ENCODE peak calls at places on chromosomes 2 and 18, in eight cellular contexts. One of them, this sample, is unnamed.

GRCh38 chr2:10720306-10720705 is 1.1 kb upstream of the ATP6V1C2 start:
- DNase-seq in AG20443: no peak
- DNase-seq in activated CD4-positive, alpha-beta T cell treated with anti-CD3 and anti-CD28 coated beads, Interleukin-2, amount 10 ng/mL, durations not matched to agents 7 days and 5 days: no peak
- DNase-seq in GM12891: no peak
- DNase-seq in lower lobe of right lung: no peak
- DNase-seq in amygdala: no peak
- DNase-seq in WTC11: no peak
- DNase-seq in EL: no peak
- DNase-seq in this sample: no peak

GRCh38 chr2:219689676-219690628 is 62.5 kb downstream of the SLC4A3 start:
- DNase-seq in amygdala: peak
- DNase-seq in EL: peak
- DNase-seq in WTC11: peak
- DNase-seq in AG20443: peak
- DNase-seq in GM12891: peak
- DNase-seq in activated CD4-positive, alpha-beta T cell treated with anti-CD3 and anti-CD28 coated beads, Interleukin-2, amount 10 ng/mL, durations not matched to agents 7 days and 5 days: peak
- DNase-seq in lower lobe of right lung: no peak
- DNase-seq in this sample: peak

GRCh38 chr2:127187081-127187775 is 32.9 kb downstream of the CYP27C1 start:
- DNase-seq in GM12891: no peak
- DNase-seq in amygdala: no peak
- DNase-seq in AG20443: no peak
- DNase-seq in lower lobe of right lung: no peak
- DNase-seq in EL: no peak
- DNase-seq in activated CD4-positive, alpha-beta T cell treated with anti-CD3 and anti-CD28 coated beads, Interleukin-2, amount 10 ng/mL, durations not matched to agents 7 days and 5 days: no peak
- DNase-seq in WTC11: no peak
- DNase-seq in this sample: no peak

GRCh38 chr2:1811971-1812350 is 67.6 kb upstream of the PXDN start:
- DNase-seq in WTC11: no peak
- DNase-seq in AG20443: no peak
- DNase-seq in activated CD4-positive, alpha-beta T cell treated with anti-CD3 and anti-CD28 coated beads, Interleukin-2, amount 10 ng/mL, durations not matched to agents 7 days and 5 days: no peak
- DNase-seq in EL: no peak
- DNase-seq in GM12891: no peak
- DNase-seq in amygdala: no peak
- DNase-seq in lower lobe of right lung: no peak
- DNase-seq in this sample: no peak

GRCh38 chr2:72993585-72994280 is 76.4 kb downstream of the EMX1 start:
- DNase-seq in lower lobe of right lung: no peak
- DNase-seq in EL: no peak
- DNase-seq in AG20443: no peak
- DNase-seq in GM12891: no peak
- DNase-seq in WTC11: no peak
- DNase-seq in activated CD4-positive, alpha-beta T cell treated with anti-CD3 and anti-CD28 coated beads, Interleukin-2, amount 10 ng/mL, durations not matched to agents 7 days and 5 days: no peak
- DNase-seq in amygdala: no peak
- DNase-seq in this sample: no peak

GRCh38 chr2:10864888-10865551 is 46.7 kb upstream of the KCNF1 start:
- DNase-seq in amygdala: no peak
- DNase-seq in AG20443: no peak
- DNase-seq in EL: no peak
- DNase-seq in lower lobe of right lung: no peak
- DNase-seq in activated CD4-positive, alpha-beta T cell treated with anti-CD3 and anti-CD28 coated beads, Interleukin-2, amount 10 ng/mL, durations not matched to agents 7 days and 5 days: peak
- DNase-seq in WTC11: no peak
- DNase-seq in GM12891: peak
- DNase-seq in this sample: peak

GRCh38 chr2:199303814-199304213 is 153.9 kb downstream of the SATB2 start:
- DNase-seq in WTC11: no peak
- DNase-seq in activated CD4-positive, alpha-beta T cell treated with anti-CD3 and anti-CD28 coated beads, Interleukin-2, amount 10 ng/mL, durations not matched to agents 7 days and 5 days: no peak
- DNase-seq in EL: peak
- DNase-seq in GM12891: no peak
- DNase-seq in lower lobe of right lung: no peak
- DNase-seq in AG20443: peak
- DNase-seq in amygdala: no peak
- DNase-seq in this sample: no peak

GRCh38 chr2:74648009-74648443 is at the start of gene M1AP:
- DNase-seq in AG20443: peak
- DNase-seq in lower lobe of right lung: no peak
- DNase-seq in activated CD4-positive, alpha-beta T cell treated with anti-CD3 and anti-CD28 coated beads, Interleukin-2, amount 10 ng/mL, durations not matched to agents 7 days and 5 days: no peak
- DNase-seq in amygdala: no peak
- DNase-seq in GM12891: no peak
- DNase-seq in EL: no peak
- DNase-seq in WTC11: peak
- DNase-seq in this sample: no peak

GRCh38 chr2:9091819-9092218 is 88.3 kb upstream of the MBOAT2 start:
- DNase-seq in GM12891: no peak
- DNase-seq in WTC11: no peak
- DNase-seq in amygdala: no peak
- DNase-seq in activated CD4-positive, alpha-beta T cell treated with anti-CD3 and anti-CD28 coated beads, Interleukin-2, amount 10 ng/mL, durations not matched to agents 7 days and 5 days: no peak
- DNase-seq in AG20443: no peak
- DNase-seq in lower lobe of right lung: no peak
- DNase-seq in EL: peak
- DNase-seq in this sample: no peak

GRCh38 chr2:239386872-239387445 is 13.9 kb downstream of the HDAC4 start:
- DNase-seq in EL: no peak
- DNase-seq in amygdala: no peak
- DNase-seq in AG20443: no peak
- DNase-seq in WTC11: no peak
- DNase-seq in lower lobe of right lung: peak
- DNase-seq in activated CD4-positive, alpha-beta T cell treated with anti-CD3 and anti-CD28 coated beads, Interleukin-2, amount 10 ng/mL, durations not matched to agents 7 days and 5 days: no peak
- DNase-seq in GM12891: no peak
- DNase-seq in this sample: no peak

GRCh38 chr2:127358044-127358443 is 29.7 kb downstream of the MAP3K2 start:
- DNase-seq in GM12891: no peak
- DNase-seq in EL: no peak
- DNase-seq in lower lobe of right lung: no peak
- DNase-seq in amygdala: no peak
- DNase-seq in activated CD4-positive, alpha-beta T cell treated with anti-CD3 and anti-CD28 coated beads, Interleukin-2, amount 10 ng/mL, durations not matched to agents 7 days and 5 days: no peak
- DNase-seq in AG20443: no peak
- DNase-seq in WTC11: no peak
- DNase-seq in this sample: no peak

GRCh38 chr18:31042391-31043181 is at the start of gene DSC3:
- DNase-seq in amygdala: no peak
- DNase-seq in GM12891: no peak
- DNase-seq in WTC11: peak
- DNase-seq in AG20443: peak
- DNase-seq in EL: no peak
- DNase-seq in activated CD4-positive, alpha-beta T cell treated with anti-CD3 and anti-CD28 coated beads, Interleukin-2, amount 10 ng/mL, durations not matched to agents 7 days and 5 days: no peak
- DNase-seq in lower lobe of right lung: peak
- DNase-seq in this sample: no peak

GRCh38 chr2:127051116-127051779 is 55.7 kb downstream of the BIN1 start:
- DNase-seq in activated CD4-positive, alpha-beta T cell treated with anti-CD3 and anti-CD28 coated beads, Interleukin-2, amount 10 ng/mL, durations not matched to agents 7 days and 5 days: no peak
- DNase-seq in EL: no peak
- DNase-seq in lower lobe of right lung: peak
- DNase-seq in GM12891: peak
- DNase-seq in AG20443: no peak
- DNase-seq in WTC11: peak
- DNase-seq in amygdala: peak
- DNase-seq in this sample: no peak

GRCh38 chr2:158841839-158842238 is 46.7 kb downstream of the DAPL1 start:
- DNase-seq in activated CD4-positive, alpha-beta T cell treated with anti-CD3 and anti-CD28 coated beads, Interleukin-2, amount 10 ng/mL, durations not matched to agents 7 days and 5 days: no peak
- DNase-seq in EL: no peak
- DNase-seq in WTC11: no peak
- DNase-seq in amygdala: no peak
- DNase-seq in lower lobe of right lung: no peak
- DNase-seq in GM12891: no peak
- DNase-seq in AG20443: peak
- DNase-seq in this sample: no peak

GRCh38 chr2:202762546-202762945 is 109.0 kb downstream of the ICA1L start:
- DNase-seq in AG20443: no peak
- DNase-seq in amygdala: no peak
- DNase-seq in lower lobe of right lung: no peak
- DNase-seq in GM12891: no peak
- DNase-seq in EL: no peak
- DNase-seq in WTC11: no peak
- DNase-seq in activated CD4-positive, alpha-beta T cell treated with anti-CD3 and anti-CD28 coated beads, Interleukin-2, amount 10 ng/mL, durations not matched to agents 7 days and 5 days: peak
- DNase-seq in this sample: no peak

GRCh38 chr2:127218843-127219715 is 1.0 kb downstream of the CYP27C1 start:
- DNase-seq in lower lobe of right lung: no peak
- DNase-seq in WTC11: peak
- DNase-seq in activated CD4-positive, alpha-beta T cell treated with anti-CD3 and anti-CD28 coated beads, Interleukin-2, amount 10 ng/mL, durations not matched to agents 7 days and 5 days: no peak
- DNase-seq in GM12891: no peak
- DNase-seq in amygdala: no peak
- DNase-seq in AG20443: peak
- DNase-seq in EL: no peak
- DNase-seq in this sample: no peak

GRCh38 chr2:29607025-29607424 is 314.4 kb downstream of the ALK start:
- DNase-seq in WTC11: no peak
- DNase-seq in AG20443: no peak
- DNase-seq in lower lobe of right lung: no peak
- DNase-seq in activated CD4-positive, alpha-beta T cell treated with anti-CD3 and anti-CD28 coated beads, Interleukin-2, amount 10 ng/mL, durations not matched to agents 7 days and 5 days: no peak
- DNase-seq in amygdala: no peak
- DNase-seq in EL: no peak
- DNase-seq in GM12891: no peak
- DNase-seq in this sample: no peak

GRCh38 chr2:393711-394696 is 106.1 kb upstream of the ALKAL2 start:
- DNase-seq in EL: peak
- DNase-seq in GM12891: peak
- DNase-seq in AG20443: no peak
- DNase-seq in activated CD4-positive, alpha-beta T cell treated with anti-CD3 and anti-CD28 coated beads, Interleukin-2, amount 10 ng/mL, durations not matched to agents 7 days and 5 days: peak
- DNase-seq in lower lobe of right lung: no peak
- DNase-seq in WTC11: no peak
- DNase-seq in amygdala: peak
- DNase-seq in this sample: no peak

GRCh38 chr2:134177351-134177931 is 76.4 kb upstream of the MGAT5 start:
- DNase-seq in EL: peak
- DNase-seq in amygdala: no peak
- DNase-seq in AG20443: no peak
- DNase-seq in lower lobe of right lung: no peak
- DNase-seq in GM12891: no peak
- DNase-seq in WTC11: no peak
- DNase-seq in activated CD4-positive, alpha-beta T cell treated with anti-CD3 and anti-CD28 coated beads, Interleukin-2, amount 10 ng/mL, durations not matched to agents 7 days and 5 days: no peak
- DNase-seq in this sample: no peak

GRCh38 chr18:22606563-22607283 is 189.0 kb upstream of the CTAGE1 start:
- DNase-seq in amygdala: no peak
- DNase-seq in GM12891: no peak
- DNase-seq in WTC11: peak
- DNase-seq in lower lobe of right lung: no peak
- DNase-seq in activated CD4-positive, alpha-beta T cell treated with anti-CD3 and anti-CD28 coated beads, Interleukin-2, amount 10 ng/mL, durations not matched to agents 7 days and 5 days: no peak
- DNase-seq in AG20443: no peak
- DNase-seq in EL: peak
- DNase-seq in this sample: no peak

GRCh38 chr2:209960676-209961630 is 41.5 kb upstream of the RPE start:
- DNase-seq in WTC11: peak
- DNase-seq in EL: peak
- DNase-seq in GM12891: peak
- DNase-seq in lower lobe of right lung: peak
- DNase-seq in amygdala: peak
- DNase-seq in activated CD4-positive, alpha-beta T cell treated with anti-CD3 and anti-CD28 coated beads, Interleukin-2, amount 10 ng/mL, durations not matched to agents 7 days and 5 days: peak
- DNase-seq in AG20443: peak
- DNase-seq in this sample: peak

GRCh38 chr2:109649736-109650695 is 35.9 kb downstream of the SOWAHC start:
- DNase-seq in WTC11: no peak
- DNase-seq in lower lobe of right lung: no peak
- DNase-seq in amygdala: no peak
- DNase-seq in GM12891: no peak
- DNase-seq in activated CD4-positive, alpha-beta T cell treated with anti-CD3 and anti-CD28 coated beads, Interleukin-2, amount 10 ng/mL, durations not matched to agents 7 days and 5 days: no peak
- DNase-seq in EL: no peak
- DNase-seq in AG20443: no peak
- DNase-seq in this sample: no peak

GRCh38 chr18:5772271-5772670 is 123.1 kb downstream of the TMEM200C start:
- DNase-seq in amygdala: no peak
- DNase-seq in GM12891: no peak
- DNase-seq in WTC11: no peak
- DNase-seq in activated CD4-positive, alpha-beta T cell treated with anti-CD3 and anti-CD28 coated beads, Interleukin-2, amount 10 ng/mL, durations not matched to agents 7 days and 5 days: no peak
- DNase-seq in AG20443: peak
- DNase-seq in EL: no peak
- DNase-seq in lower lobe of right lung: no peak
- DNase-seq in this sample: no peak

GRCh38 chr2:14803994-14804393 is 171.5 kb downstream of the LRATD1 start:
- DNase-seq in activated CD4-positive, alpha-beta T cell treated with anti-CD3 and anti-CD28 coated beads, Interleukin-2, amount 10 ng/mL, durations not matched to agents 7 days and 5 days: no peak
- DNase-seq in EL: no peak
- DNase-seq in lower lobe of right lung: no peak
- DNase-seq in WTC11: no peak
- DNase-seq in GM12891: no peak
- DNase-seq in AG20443: no peak
- DNase-seq in amygdala: no peak
- DNase-seq in this sample: no peak

GRCh38 chr2:240362826-240363717 is 72.4 kb upstream of the GPC1 start:
- DNase-seq in amygdala: no peak
- DNase-seq in AG20443: no peak
- DNase-seq in lower lobe of right lung: peak
- DNase-seq in WTC11: no peak
- DNase-seq in EL: no peak
- DNase-seq in activated CD4-positive, alpha-beta T cell treated with anti-CD3 and anti-CD28 coated beads, Interleukin-2, amount 10 ng/mL, durations not matched to agents 7 days and 5 days: no peak
- DNase-seq in GM12891: no peak
- DNase-seq in this sample: no peak

GRCh38 chr2:138104071-138104470 is 139.8 kb downstream of the HNMT start:
- DNase-seq in WTC11: no peak
- DNase-seq in EL: no peak
- DNase-seq in amygdala: no peak
- DNase-seq in lower lobe of right lung: no peak
- DNase-seq in activated CD4-positive, alpha-beta T cell treated with anti-CD3 and anti-CD28 coated beads, Interleukin-2, amount 10 ng/mL, durations not matched to agents 7 days and 5 days: no peak
- DNase-seq in GM12891: no peak
- DNase-seq in AG20443: no peak
- DNase-seq in this sample: no peak

GRCh38 chr2:227933891-227934290 is 62.5 kb downstream of the DAW1 start:
- DNase-seq in EL: no peak
- DNase-seq in AG20443: no peak
- DNase-seq in activated CD4-positive, alpha-beta T cell treated with anti-CD3 and anti-CD28 coated beads, Interleukin-2, amount 10 ng/mL, durations not matched to agents 7 days and 5 days: no peak
- DNase-seq in lower lobe of right lung: no peak
- DNase-seq in GM12891: no peak
- DNase-seq in amygdala: no peak
- DNase-seq in WTC11: no peak
- DNase-seq in this sample: no peak

This sample was measured in NAMALWA.